ENCODE peak calls at places on chromosome 17, in seven cellular contexts. Z is germinal center; A is CD8-positive, alpha-beta T cell; H is GM06990; O is NCI-H2029 treated with DMSO at 0.1 percent for 48 hours; L is astrocyte of the spinal cord; V is A549. J is an unnamed sample.

GRCh38 chr17:28737770-28738679 is 5.8 kb upstream of the TRAF4 start:
- DNase-seq in V (no peak), Z (peak; percentile 86), H (peak; percentile 87), A (no peak), O (no peak), L (no peak), J (no peak)

GRCh38 chr17:34252138-34252889 is 2.8 kb upstream of the CCL2 start:
- DNase-seq in V (peak; percentile 62), H (peak; percentile 24), L (peak; percentile 85), A (no peak), Z (peak; percentile 18), O (peak; percentile 2), J (no peak)

GRCh38 chr17:45091778-45092425 is 30.8 kb downstream of the NMT1 start:
- DNase-seq in O (no peak), A (no peak), Z (no peak), L (no peak), V (peak; percentile 61), H (no peak), J (no peak)

GRCh38 chr17:78923660-78924453 is 1.3 kb downstream of the TIMP2 start:
- DNase-seq in L (no peak), A (peak; percentile 16), O (no peak), H (peak; percentile 62), V (peak; percentile 93), Z (peak; percentile 71), J (no peak)

GRCh38 chr17:7644768-7645167 is 6.0 kb upstream of the ATP1B2 start:
- DNase-seq in L (no peak), H (no peak), V (no peak), A (no peak), Z (peak; percentile 42), O (no peak), J (no peak)

GRCh38 chr17:46940692-46941404 is 17.9 kb downstream of the GOSR2 start:
- DNase-seq in Z (peak; percentile 89), O (peak; percentile 17), A (peak; percentile 34), V (peak; percentile 97), H (no peak), L (peak; percentile 69), J (peak; percentile 88)

GRCh38 chr17:48809182-48809581 is 7.8 kb downstream of the TTLL6 start:
- DNase-seq in O (no peak), L (no peak), V (no peak), A (no peak), Z (no peak), H (no peak), J (no peak)

GRCh38 chr17:17041571-17042380 is 481 bp upstream of the MPRIP start:
- DNase-seq in L (peak; percentile 98), Z (peak; percentile 99), H (peak; percentile 98), O (peak; percentile 38), A (peak; percentile 93), V (peak; percentile 97), J (peak; percentile 100)

GRCh38 chr17:6303664-6304063 is 131.3 kb downstream of the AIPL1 start:
- DNase-seq in L (peak; percentile 39), V (no peak), H (no peak), O (no peak), A (no peak), Z (no peak), J (no peak)

GRCh38 chr17:1264196-1264595 is 6.0 kb upstream of the BHLHA9 start:
- DNase-seq in V (no peak), O (no peak), H (no peak), A (no peak), Z (no peak), L (no peak), J (no peak)

GRCh38 chr17:5508855-5509254 is 22.5 kb downstream of the MIS12 start:
- DNase-seq in A (no peak), O (no peak), H (no peak), V (no peak), L (peak; percentile 88), Z (no peak), J (no peak)

GRCh38 chr17:66975614-66976378 is 11.3 kb downstream of the CACNG4 start:
- DNase-seq in O (no peak), V (peak; percentile 70), H (no peak), A (no peak), Z (peak; percentile 28), L (no peak), J (no peak)

GRCh38 chr17:913207-913606 is 66.4 kb downstream of the NXN start:
- DNase-seq in H (no peak), A (no peak), O (no peak), L (no peak), V (no peak), Z (no peak), J (no peak)

GRCh38 chr17:44820631-44821196 is 9.4 kb downstream of the GJC1 start:
- DNase-seq in L (peak; percentile 90), H (no peak), O (peak; percentile 82), A (no peak), V (peak; percentile 79), Z (no peak), J (no peak)

J was measured in glutamatergic neuron.